ENCODE peak calls at places on chromosomes 5 and 9, in ten cellular contexts. A is fibroblast of mammary gland, I is cardiac fibroblast, U is fibroblast of the aortic adventitia, B is mucosa of descending colon, X is bronchial epithelial cell, L is testis, R is BE2C, V is heart left ventricle, Z is stomach. N is an unnamed sample.

GRCh38 chr9:38380872-38381534 is 11.5 kb upstream of the ALDH1B1 start:
- DNase-seq in A (no peak), I (no peak), U (no peak), B (no peak), X (no peak), L (peak; percentile 87), R (no peak), V (no peak), Z (no peak), N (no peak)

GRCh38 chr5:132225165-132226032 is 2.3 kb downstream of the P4HA2 start:
- DNase-seq in A (peak; percentile 88), I (peak; percentile 93), U (peak; percentile 99), B (peak; percentile 79), X (peak; percentile 85), L (peak; percentile 75), R (peak; percentile 74), V (peak; percentile 79), Z (peak; percentile 60), N (peak; percentile 83)

GRCh38 chr9:2833096-2833495 is 10.8 kb downstream of the PUM3 start:
- DNase-seq in A (no peak), I (peak; percentile 41), U (peak; percentile 56), B (no peak), X (no peak), L (no peak), R (no peak), V (no peak), Z (no peak), N (no peak)

GRCh38 chr5:179211631-179212030 is 133.6 kb downstream of the ADAMTS2 start:
- DNase-seq in A (no peak), I (no peak), U (no peak), B (peak; percentile 15), X (no peak), L (no peak), R (no peak), V (no peak), Z (no peak), N (no peak)

GRCh38 chr5:136079195-136079985 is 50.6 kb downstream of the TGFBI start:
- DNase-seq in A (no peak), I (no peak), U (no peak), B (no peak), X (no peak), L (no peak), R (no peak), V (no peak), Z (no peak), N (no peak)

GRCh38 chr9:93301911-93302525 is 118.1 kb downstream of the WNK2 start:
- DNase-seq in A (no peak), I (no peak), U (no peak), B (no peak), X (no peak), L (peak; percentile 14), R (no peak), V (peak; percentile 27), Z (peak; percentile 20), N (peak; percentile 72)

GRCh38 chr5:64292611-64293215 is 127.1 kb downstream of the RNF180 start:
- DNase-seq in A (no peak), I (peak; percentile 11), U (peak; percentile 14), B (peak; percentile 10), X (no peak), L (no peak), R (no peak), V (no peak), Z (no peak), N (no peak)

GRCh38 chr9:138111607-138112006 is 234.0 kb downstream of the CACNA1B start:
- DNase-seq in A (no peak), I (no peak), U (no peak), B (no peak), X (no peak), L (no peak), R (no peak), V (no peak), Z (peak; percentile 7), N (no peak)

GRCh38 chr9:115198018-115198417 is 80.1 kb upstream of the TNC start:
- DNase-seq in A (peak; percentile 82), I (no peak), U (peak; percentile 42), B (no peak), X (peak; percentile 76), L (peak; percentile 16), R (no peak), V (peak; percentile 60), Z (no peak), N (no peak)

GRCh38 chr5:72619251-72619650 is 112.0 kb upstream of the ZNF366 start:
- DNase-seq in A (no peak), I (no peak), U (no peak), B (no peak), X (no peak), L (no peak), R (no peak), V (no peak), Z (no peak), N (no peak)

GRCh38 chr9:130043654-130044623 is 950 bp upstream of the FNBP1 start:
- DNase-seq in A (peak; percentile 58), I (peak; percentile 83), U (peak; percentile 85), B (peak; percentile 67), X (no peak), L (peak; percentile 83), R (peak; percentile 18), V (peak; percentile 50), Z (peak; percentile 30), N (peak; percentile 86)

GRCh38 chr9:79939819-79940218 is 368.1 kb downstream of the TLE4 start:
- DNase-seq in A (no peak), I (no peak), U (no peak), B (no peak), X (no peak), L (no peak), R (no peak), V (no peak), Z (peak; percentile 32), N (no peak)

GRCh38 chr9:93020151-93020550 is 38.4 kb upstream of the SUSD3 start:
- DNase-seq in A (no peak), I (no peak), U (no peak), B (peak; percentile 22), X (no peak), L (no peak), R (no peak), V (no peak), Z (no peak), N (no peak)

GRCh38 chr9:132538071-132538470 is 44.3 kb upstream of the BARHL1 start:
- DNase-seq in A (no peak), I (no peak), U (no peak), B (peak; percentile 43), X (no peak), L (peak; percentile 78), R (no peak), V (no peak), Z (no peak), N (no peak)

GRCh38 chr5:148732692-148733091 is 78.4 kb upstream of the HTR4 start:
- DNase-seq in A (no peak), I (no peak), U (no peak), B (no peak), X (no peak), L (no peak), R (no peak), V (no peak), Z (no peak), N (no peak)
- H3K4me3 ChIP-seq in A (no peak overlapping the region), I (no peak overlapping the region), U (no peak overlapping the region), B (no peak overlapping the region), X (no peak overlapping the region), L (no peak overlapping the region), R (no peak overlapping the region), V (no peak overlapping the region), Z (no peak overlapping the region), N (no peak overlapping the region)

GRCh38 chr5:32066448-32066847 is 107.7 kb downstream of the GOLPH3 start:
- DNase-seq in A (peak; percentile 13), I (no peak), U (no peak), B (no peak), X (no peak), L (no peak), R (no peak), V (no peak), Z (no peak), N (no peak)
- TF ChIP-seq CTCF in A (no peak), I (no peak), U (no peak), B (no peak), X (no peak), L (no peak), R (no peak), V (no peak), Z (no peak), N (no peak)

DNA sequence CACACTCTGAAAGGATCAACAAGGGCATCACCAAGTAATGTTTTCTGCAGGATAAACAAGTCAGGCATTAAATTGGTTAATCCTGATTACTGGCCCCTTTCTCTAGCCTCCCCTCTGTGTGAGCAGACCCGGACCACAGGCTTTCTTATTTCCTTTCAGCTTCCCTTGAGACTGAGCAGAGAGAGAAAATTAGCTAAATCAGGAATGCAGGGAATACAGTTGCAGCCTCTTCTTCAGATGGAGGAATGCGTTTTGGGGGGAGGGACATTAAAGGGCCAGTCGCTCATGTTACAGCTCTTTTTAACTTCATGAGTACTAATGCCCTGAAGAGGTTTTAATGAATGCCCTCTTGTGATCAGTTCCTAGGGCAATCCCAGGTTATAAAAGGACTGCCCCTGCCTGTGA is 19.8 kb downstream of the PCDHAC2 start:
- DNase-seq in A (no peak), I (no peak), U (no peak), B (no peak), X (no peak), L (no peak), R (no peak), V (no peak), Z (no peak), N (no peak)
- H3K4me3 ChIP-seq in A (no peak overlapping the region), I (no peak overlapping the region), U (no peak overlapping the region), B (no peak overlapping the region), X (no peak overlapping the region), L (no peak overlapping the region), R (no peak overlapping the region), V (no peak overlapping the region), Z (no peak overlapping the region), N (no peak overlapping the region)

GRCh38 chr5:42514759-42515158 is 91.5 kb downstream of the GHR start:
- DNase-seq in A (no peak), I (no peak), U (no peak), B (no peak), X (peak; percentile 48), L (no peak), R (no peak), V (no peak), Z (no peak), N (no peak)
- TF ChIP-seq CTCF in A (no peak), I (no peak), U (no peak), B (no peak), X (peak; percentile 41), L (no peak), R (no peak), V (no peak), Z (no peak), N (no peak)

N was measured in coronary artery.